ENCODE peak calls at places on chromosome 22, in six cellular contexts. N is psoas muscle; U is CD4-positive, alpha-beta T cell; P is GM20000; J is hepatocyte; T is transverse colon. G is an unnamed sample.

GRCh38 chr22:19974935-19975706 is 33.5 kb upstream of the TXNRD2 start:
- DNase-seq in N (no peak), U (no peak), P (no peak), J (no peak), T (no peak), G (no peak)

GRCh38 chr22:50218996-50219727 is 18.4 kb downstream of the SELENOO start:
- DNase-seq in N (peak; percentile 94), U (no peak), P (no peak), J (peak; percentile 83), T (peak; percentile 89), G (peak; percentile 25)

GRCh38 chr22:39090426-39091064 is 6.5 kb upstream of the APOBEC3H start:
- DNase-seq in N (peak; percentile 56), U (peak; percentile 83), P (no peak), J (no peak), T (peak; percentile 60), G (no peak)

GRCh38 chr22:49148895-49149418 is 678.7 kb downstream of the BRD1 start:
- DNase-seq in N (no peak), U (no peak), P (no peak), J (no peak), T (no peak), G (no peak)

GRCh38 chr22:47570300-47570685 is 807.8 kb downstream of the TBC1D22A start:
- DNase-seq in N (no peak), U (no peak), P (no peak), J (no peak), T (no peak), G (no peak)

GRCh38 chr22:23386245-23386631 is 193.9 kb downstream of the IGLL1 start:
- DNase-seq in N (no peak), U (no peak), P (no peak), J (no peak), T (no peak), G (no peak)

GRCh38 chr22:29621761-29622526 is 18.5 kb downstream of the NF2 start:
- DNase-seq in N (no peak), U (no peak), P (no peak), J (peak; percentile 54), T (no peak), G (no peak)

GRCh38 chr22:49236541-49237075 is 591.1 kb downstream of the BRD1 start:
- DNase-seq in N (no peak), U (no peak), P (no peak), J (no peak), T (no peak), G (peak; percentile 26)

GRCh38 chr22:47395481-47395880 is 633.0 kb downstream of the TBC1D22A start:
- DNase-seq in N (no peak), U (no peak), P (no peak), J (no peak), T (no peak), G (no peak)

GRCh38 chr22:32904044-32904443 is 102.5 kb downstream of the TIMP3 start:
- DNase-seq in N (no peak), U (no peak), P (no peak), J (peak; percentile 49), T (peak; percentile 15), G (no peak)

GRCh38 chr22:32644252-32645100 is 157.0 kb upstream of the TIMP3 start:
- DNase-seq in N (peak; percentile 68), U (peak; percentile 13), P (no peak), J (peak; percentile 69), T (peak; percentile 50), G (no peak)

DNA sequence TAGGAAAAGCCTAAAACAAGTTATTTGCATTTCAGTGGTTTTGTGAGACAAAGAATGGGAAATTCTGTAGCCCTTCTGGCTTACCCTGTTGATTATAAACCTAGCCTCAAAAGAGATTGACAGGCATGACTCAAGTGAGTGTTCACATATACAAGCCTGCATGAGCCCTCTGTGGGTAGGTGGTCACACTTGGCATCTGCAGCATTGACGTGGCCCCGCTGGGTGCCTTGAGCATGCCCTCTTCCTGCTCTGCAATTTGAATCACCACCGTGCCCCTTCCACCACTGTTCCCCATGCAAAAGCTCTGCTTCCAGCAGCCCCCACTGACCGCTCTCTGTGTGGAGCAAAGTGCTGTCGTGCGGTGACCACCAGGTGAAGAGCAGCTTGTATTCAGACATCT is 21.0 kb upstream of the ADSL start:
- DNase-seq in N (no peak), U (peak; percentile 52), P (peak; percentile 45), J (no peak), T (no peak), G (no peak)
- TF ChIP-seq CTCF in N (no peak), U (no peak), P (no peak), J (no peak), T (no peak), G (no peak)

GRCh38 chr22:25841775-25842174 is 99.8 kb downstream of the MYO18B start:
- DNase-seq in N (no peak), U (no peak), P (no peak), J (no peak), T (no peak), G (no peak)

GRCh38 chr22:25838960-25839741 is 97.2 kb downstream of the MYO18B start:
- DNase-seq in N (no peak), U (no peak), P (no peak), J (no peak), T (no peak), G (no peak)

GRCh38 chr22:25839755-25840154 is 97.8 kb downstream of the MYO18B start:
- DNase-seq in N (no peak), U (no peak), P (no peak), J (no peak), T (no peak), G (peak; percentile 40)

GRCh38 chr22:25840883-25841282 is 98.9 kb downstream of the MYO18B start:
- DNase-seq in N (no peak), U (no peak), P (no peak), J (no peak), T (no peak), G (no peak)

DNA sequence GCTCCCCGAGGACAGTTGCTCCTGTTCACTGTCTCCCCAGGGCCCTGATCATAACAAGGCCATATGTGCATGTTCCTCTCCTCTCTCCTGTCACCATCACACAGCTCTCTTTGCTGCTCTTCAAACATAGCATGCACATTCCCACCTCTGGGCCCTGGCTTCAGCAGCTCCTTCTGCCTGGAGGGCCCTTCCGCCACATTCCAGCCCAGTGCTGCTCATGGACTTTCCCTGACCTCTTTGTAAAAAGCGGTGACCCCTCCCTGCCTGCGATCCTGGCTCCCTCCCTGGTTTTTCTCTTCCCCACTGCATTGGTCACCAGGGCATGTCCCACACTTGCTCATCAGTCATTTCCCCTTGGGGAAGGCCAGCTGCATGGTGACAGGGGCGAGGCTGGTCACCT is 98.2 kb downstream of the MYO18B start:
- DNase-seq in N (no peak), U (no peak), P (no peak), J (no peak), T (no peak), G (no peak)
- TF ChIP-seq CTCF in N (no peak), U (no peak), P (no peak), J (no peak), T (no peak), G (no peak)

GRCh38 chr22:35739642-35740041 is 22.0 kb downstream of the APOL5 start:
- DNase-seq in N (no peak), U (no peak), P (no peak), J (no peak), T (no peak), G (no peak)
- TF ChIP-seq CTCF in N (peak; percentile 41), U (peak; percentile 9), P (no peak), J (peak; percentile 6), T (no peak), G (peak; percentile 41)

GRCh38 chr22:37020192-37020479 is 594 bp downstream of the MPST start:
- DNase-seq in N (no peak), U (no peak), P (no peak), J (peak; percentile 69), T (peak; percentile 75), G (no peak)

GRCh38 chr22:37021041-37021440 is 1.5 kb downstream of the MPST start:
- DNase-seq in N (peak; percentile 16), U (no peak), P (no peak), J (no peak), T (peak; percentile 80), G (no peak)

GRCh38 chr22:37018086-37018814 is 997 bp downstream of the TST start:
- DNase-seq in N (peak; percentile 62), U (no peak), P (no peak), J (no peak), T (no peak), G (no peak)

GRCh38 chr22:37018815-37019308 is 385 bp downstream of the TST start:
- DNase-seq in N (peak; percentile 83), U (no peak), P (no peak), J (peak; percentile 86), T (peak; percentile 86), G (peak; percentile 78)

DNA sequence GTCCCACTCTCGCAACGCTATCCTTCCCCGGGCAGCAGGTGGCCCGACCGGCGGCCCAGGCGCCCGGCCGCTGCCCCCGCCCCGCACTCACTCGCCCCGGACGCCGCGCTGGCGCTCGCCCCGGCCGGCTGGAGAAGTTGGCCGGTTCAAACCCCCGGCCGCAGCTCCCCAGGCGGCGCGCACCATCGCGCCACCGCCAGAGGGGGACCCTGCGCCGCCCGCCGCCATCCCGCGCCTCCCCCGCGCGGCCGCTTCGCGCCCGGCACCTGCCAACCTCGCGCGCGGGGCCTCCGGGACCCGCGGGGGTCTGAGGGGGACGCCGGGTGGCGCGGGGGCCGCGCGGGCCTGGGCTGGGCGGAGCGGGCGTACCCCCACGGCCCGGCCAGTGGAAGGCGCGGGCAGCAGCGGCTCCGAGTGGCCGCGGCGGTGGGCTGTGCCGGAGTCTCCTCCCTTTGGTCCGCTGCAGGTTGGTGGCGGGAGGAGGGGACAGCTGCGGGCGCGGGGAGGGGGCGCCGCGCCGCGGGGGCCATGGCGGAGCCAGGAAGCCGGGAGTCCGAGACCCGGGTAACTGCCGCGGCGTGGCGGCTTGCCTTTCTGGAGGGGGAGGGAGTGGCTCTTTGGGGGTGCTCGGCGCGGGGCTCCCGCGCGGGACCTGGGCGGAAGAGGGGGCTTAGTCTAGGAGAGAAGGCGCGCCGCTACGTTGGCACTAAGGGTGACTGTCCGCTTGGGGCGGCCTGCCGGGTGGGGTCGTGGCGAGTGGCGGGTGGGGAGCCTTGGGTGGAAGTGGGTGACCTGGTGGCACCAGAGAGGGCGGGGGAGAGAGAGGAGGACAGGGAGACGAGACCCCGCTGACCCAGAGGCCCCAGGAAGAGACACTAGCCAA is at the start of the genes MPST and TST:
- DNase-seq in N (peak; percentile 91), U (no peak), P (peak; percentile 95), J (peak; percentile 89), T (peak; percentile 84), G (peak; percentile 79)
- TF ChIP-seq CTCF in N (peak; percentile 52), U (no peak), P (no peak), J (no peak), T (peak; percentile 15), G (no peak)

DNA sequence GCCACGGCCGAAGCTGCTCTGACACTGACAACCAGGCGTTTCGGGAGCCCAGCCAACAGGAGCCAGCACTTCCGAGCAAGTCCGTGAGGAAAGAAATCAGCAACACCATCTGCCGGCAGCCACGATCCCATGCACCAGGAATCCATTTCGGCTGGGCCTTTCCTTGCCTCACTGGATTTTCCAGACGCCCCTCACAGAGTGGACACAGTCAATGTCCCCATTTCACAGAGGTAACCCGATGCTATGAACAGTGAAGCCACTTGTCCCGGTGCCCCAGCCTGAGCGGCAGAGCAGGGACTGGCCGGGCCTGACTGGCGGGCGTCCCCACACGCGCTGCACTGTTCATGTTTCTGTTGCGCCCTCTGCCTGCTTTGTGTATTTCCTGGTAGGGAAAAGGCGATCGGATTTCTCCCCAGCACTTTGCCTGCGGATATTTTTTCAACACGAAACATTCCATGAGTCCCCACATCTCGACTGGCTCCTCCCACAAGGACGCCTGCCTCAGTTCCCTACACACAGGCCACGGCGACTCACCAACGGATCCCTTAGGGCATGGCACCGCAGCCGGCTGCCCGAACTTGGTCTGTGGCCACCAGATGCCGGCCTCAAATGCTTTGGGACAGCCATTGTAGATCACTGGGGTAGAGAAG is 55.3 kb downstream of the TRMU start:
- DNase-seq in N (peak; percentile 88), U (no peak), P (no peak), J (no peak), T (peak; percentile 45), G (no peak)
- TF ChIP-seq CTCF in N (peak; percentile 58), U (no peak), P (no peak), J (peak; percentile 13), T (peak; percentile 50), G (peak; percentile 6)

GRCh38 chr22:41832553-41833368 is at the start of gene SREBF2:
- DNase-seq in N (peak; percentile 100), U (peak; percentile 96), P (peak; percentile 98), J (peak; percentile 100), T (peak; percentile 100), G (peak; percentile 97)
- TF ChIP-seq CTCF in N (no peak), U (no peak), P (no peak), J (no peak), T (no peak), G (no peak)

G was measured in H1.